ENCODE peak calls at places on chromosome 21, in four cellular contexts. One of them, this sample, is unnamed.

GRCh38 chr21:44949161-44950015 is 9.6 kb downstream of the SLX9 start:
- DNase-seq in fibroblast of lung: peak; percentile 67
- DNase-seq in nephron progenitor cell: peak; percentile 94
- DNase-seq in CD4-positive, alpha-beta T cell: peak; percentile 77
- DNase-seq in this sample: peak; percentile 76

GRCh38 chr21:46307625-46308024 is 16.0 kb downstream of the C21orf58 start:
- DNase-seq in nephron progenitor cell: no peak
- DNase-seq in fibroblast of lung: no peak
- DNase-seq in CD4-positive, alpha-beta T cell: no peak
- DNase-seq in this sample: no peak

GRCh38 chr21:26941436-26941835 is 25.5 kb downstream of the ADAMTS5 start:
- DNase-seq in CD4-positive, alpha-beta T cell: no peak
- DNase-seq in fibroblast of lung: no peak
- DNase-seq in nephron progenitor cell: no peak
- DNase-seq in this sample: no peak

GRCh38 chr21:31874817-31875216 is 2.0 kb downstream of the HUNK start:
- DNase-seq in fibroblast of lung: no peak
- DNase-seq in nephron progenitor cell: peak; percentile 49
- DNase-seq in CD4-positive, alpha-beta T cell: no peak
- DNase-seq in this sample: no peak

GRCh38 chr21:35217504-35218060 is 168.5 kb upstream of the RUNX1 start:
- DNase-seq in CD4-positive, alpha-beta T cell: no peak
- DNase-seq in fibroblast of lung: peak; percentile 82
- DNase-seq in nephron progenitor cell: no peak
- DNase-seq in this sample: peak; percentile 74

GRCh38 chr21:38170283-38170682 is 86.5 kb upstream of the KCNJ15 start:
- DNase-seq in nephron progenitor cell: peak; percentile 23
- DNase-seq in fibroblast of lung: peak; percentile 15
- DNase-seq in CD4-positive, alpha-beta T cell: no peak
- DNase-seq in this sample: peak; percentile 37

GRCh38 chr21:14918542-14918941 is 146.3 kb downstream of the NRIP1 start:
- DNase-seq in CD4-positive, alpha-beta T cell: no peak
- DNase-seq in fibroblast of lung: no peak
- DNase-seq in nephron progenitor cell: no peak
- DNase-seq in this sample: peak; percentile 19

GRCh38 chr21:34166468-34166867 is 93.1 kb downstream of the MRPS6 start:
- DNase-seq in CD4-positive, alpha-beta T cell: no peak
- DNase-seq in nephron progenitor cell: peak; percentile 15
- DNase-seq in fibroblast of lung: peak; percentile 12
- DNase-seq in this sample: no peak

GRCh38 chr21:14382486-14382834 is 486 bp downstream of the HSPA13 start:
- DNase-seq in fibroblast of lung: peak; percentile 43
- DNase-seq in nephron progenitor cell: no peak
- DNase-seq in CD4-positive, alpha-beta T cell: no peak
- DNase-seq in this sample: peak; percentile 14

GRCh38 chr21:42807938-42808613 is 71.3 kb downstream of the WDR4 start:
- DNase-seq in CD4-positive, alpha-beta T cell: no peak
- DNase-seq in nephron progenitor cell: no peak
- DNase-seq in fibroblast of lung: no peak
- DNase-seq in this sample: no peak

GRCh38 chr21:41851090-41851790 is 27.9 kb downstream of the PRDM15 start:
- DNase-seq in fibroblast of lung: no peak
- DNase-seq in nephron progenitor cell: no peak
- DNase-seq in CD4-positive, alpha-beta T cell: no peak
- DNase-seq in this sample: no peak

GRCh38 chr21:44517175-44517899 is 22.7 kb downstream of the KRTAP10-1 start:
- DNase-seq in nephron progenitor cell: peak; percentile 62
- DNase-seq in CD4-positive, alpha-beta T cell: no peak
- DNase-seq in fibroblast of lung: peak; percentile 6
- DNase-seq in this sample: no peak

GRCh38 chr21:36744190-36744559 is 45.3 kb downstream of the SIM2 start:
- DNase-seq in CD4-positive, alpha-beta T cell: no peak
- DNase-seq in fibroblast of lung: no peak
- DNase-seq in nephron progenitor cell: no peak
- DNase-seq in this sample: no peak

GRCh38 chr21:42645211-42646075 is 8.0 kb upstream of the PDE9A start:
- DNase-seq in fibroblast of lung: no peak
- DNase-seq in nephron progenitor cell: no peak
- DNase-seq in CD4-positive, alpha-beta T cell: no peak
- DNase-seq in this sample: no peak

GRCh38 chr21:44262338-44263048 is 796 bp upstream of the DNMT3L start:
- DNase-seq in CD4-positive, alpha-beta T cell: no peak
- DNase-seq in nephron progenitor cell: no peak
- DNase-seq in fibroblast of lung: no peak
- DNase-seq in this sample: no peak

GRCh38 chr21:29473808-29474207 is 175.1 kb downstream of the BACH1 start:
- DNase-seq in fibroblast of lung: no peak
- DNase-seq in CD4-positive, alpha-beta T cell: no peak
- DNase-seq in nephron progenitor cell: no peak
- DNase-seq in this sample: no peak

GRCh38 chr21:44255519-44255981 is 6.1 kb downstream of the DNMT3L start:
- DNase-seq in fibroblast of lung: peak; percentile 12
- DNase-seq in nephron progenitor cell: no peak
- DNase-seq in CD4-positive, alpha-beta T cell: no peak
- DNase-seq in this sample: peak; percentile 16

This sample was measured in fibroblast of pulmonary artery.